ENCODE peak calls at places on chromosome 15, in four cellular contexts. M, S, W and X are unnamed samples.

GRCh38 chr15:25245801-25246622 is 192.8 kb downstream of the UBE3A start:
- DNase-seq in M (peak), S (no peak), W (no peak), X (no peak)

GRCh38 chr15:42069025-42069424 is 25.3 kb downstream of the PLA2G4D start:
- DNase-seq in M (peak), S (no peak), W (no peak), X (no peak)

GRCh38 chr15:97981058-97981457 is 20.6 kb downstream of the ARRDC4 start:
- DNase-seq in W (no peak), M (no peak), S (no peak), X (no peak)

GRCh38 chr15:74799843-74800558 is 12.6 kb upstream of the LMAN1L start:
- DNase-seq in W (peak), S (peak), M (peak), X (peak)

GRCh38 chr15:74420193-74420905 is 13.4 kb downstream of the SEMA7A start:
- DNase-seq in S (no peak), W (no peak), M (no peak), X (no peak)

GRCh38 chr15:83107841-83108181 is 366 bp downstream of the TM6SF1 start:
- DNase-seq in S (no peak), W (no peak), M (no peak), X (no peak)

GRCh38 chr15:71747128-71748083 is 62.9 kb upstream of the NR2E3 start:
- DNase-seq in S (peak), M (no peak), W (peak), X (no peak)

GRCh38 chr15:69459063-69459462 is 6.4 kb downstream of the RPLP1 start:
- DNase-seq in W (no peak), M (no peak), S (no peak), X (no peak)

GRCh38 chr15:89665449-89666146 is 10.3 kb upstream of the KIF7 start:
- DNase-seq in S (peak), W (peak), M (peak), X (peak)

GRCh38 chr15:70795311-70795665 is 31.9 kb upstream of the UACA start:
- DNase-seq in M (no peak), W (peak), S (peak), X (peak)

GRCh38 chr15:41847206-41847605 is 8.6 kb downstream of the PLA2G4B start:
- DNase-seq in W (no peak), S (no peak), M (no peak), X (no peak)

GRCh38 chr15:80773122-80773551 is 6.0 kb upstream of the CEMIP start:
- DNase-seq in M (no peak), W (peak), S (no peak), X (no peak)

GRCh38 chr15:31270767-31271166 is 55.9 kb upstream of the KLF13 start:
- DNase-seq in W (no peak), S (no peak), M (peak), X (no peak)

GRCh38 chr15:77543159-77543882 is 89.4 kb downstream of the LINGO1 start:
- DNase-seq in M (peak), W (peak), S (peak), X (peak)
- H4K8ac ChIP-seq in M (no peak), W (peak), S (peak), X (peak)

DNA sequence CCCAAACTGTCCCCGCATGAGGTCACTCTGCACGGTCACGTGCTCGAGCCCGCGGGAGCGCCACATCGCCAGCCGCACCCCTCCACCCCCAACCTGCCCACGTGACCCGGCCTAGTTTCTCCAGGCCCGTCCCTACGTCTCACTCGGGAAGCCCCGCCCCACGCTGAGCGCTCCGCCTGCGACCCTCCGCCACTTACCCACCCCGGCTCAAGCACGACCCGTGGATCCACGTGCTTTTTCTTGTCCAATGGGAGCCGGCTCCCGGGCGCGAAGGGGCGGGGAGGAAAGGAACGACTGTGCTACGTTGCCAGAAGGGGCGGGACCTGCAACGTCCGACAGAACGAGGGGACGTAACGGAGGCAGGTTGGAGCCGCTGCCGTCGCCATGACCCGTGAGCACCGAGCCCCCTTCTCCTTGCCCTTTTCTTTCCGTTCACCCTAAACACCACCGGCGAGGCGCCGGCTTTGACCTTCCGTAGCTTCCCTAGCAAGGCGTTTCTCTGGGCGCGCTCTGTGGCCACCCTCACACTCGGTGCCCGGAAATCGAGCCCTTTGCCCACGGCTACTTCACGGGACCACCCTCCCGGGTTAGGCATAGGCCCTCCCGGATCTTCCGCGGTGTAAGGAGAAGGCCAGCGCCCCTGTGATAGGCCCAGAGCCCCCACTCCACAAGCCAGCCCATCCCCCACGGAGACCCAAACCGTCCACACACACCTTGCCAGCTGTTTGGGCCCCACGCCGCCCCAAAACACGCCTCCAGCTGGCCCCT is at the start of gene SERF2:
- DNase-seq in M (peak), W (peak), S (peak), X (peak)
- H3K14ac ChIP-seq in M (peak), W (peak), S (peak), X (peak)

DNA sequence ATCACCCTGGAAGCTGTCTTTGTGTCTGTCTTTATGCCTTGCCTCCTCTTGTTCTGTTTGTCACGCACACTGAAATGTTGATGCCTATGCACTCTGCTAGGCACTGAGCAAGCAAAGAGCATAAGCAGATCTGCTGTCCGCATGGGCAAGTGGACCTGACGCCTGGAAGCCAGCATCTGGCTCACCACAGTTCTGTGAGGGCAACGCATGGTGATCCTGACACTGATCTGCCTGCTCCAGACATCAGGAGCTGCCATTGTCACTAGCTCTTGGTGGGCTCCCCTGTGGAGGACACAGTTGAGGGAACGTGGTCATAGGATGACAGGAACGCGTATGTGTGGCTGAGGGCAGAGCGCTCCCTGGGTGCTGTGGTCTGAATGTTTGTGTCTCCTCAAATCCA is 234.6 kb downstream of the ADAMTS17 start:
- DNase-seq in W (no peak), M (no peak), S (no peak), X (no peak)
- H4K8ac ChIP-seq in W (no peak), M (no peak), S (peak), X (no peak)

DNA sequence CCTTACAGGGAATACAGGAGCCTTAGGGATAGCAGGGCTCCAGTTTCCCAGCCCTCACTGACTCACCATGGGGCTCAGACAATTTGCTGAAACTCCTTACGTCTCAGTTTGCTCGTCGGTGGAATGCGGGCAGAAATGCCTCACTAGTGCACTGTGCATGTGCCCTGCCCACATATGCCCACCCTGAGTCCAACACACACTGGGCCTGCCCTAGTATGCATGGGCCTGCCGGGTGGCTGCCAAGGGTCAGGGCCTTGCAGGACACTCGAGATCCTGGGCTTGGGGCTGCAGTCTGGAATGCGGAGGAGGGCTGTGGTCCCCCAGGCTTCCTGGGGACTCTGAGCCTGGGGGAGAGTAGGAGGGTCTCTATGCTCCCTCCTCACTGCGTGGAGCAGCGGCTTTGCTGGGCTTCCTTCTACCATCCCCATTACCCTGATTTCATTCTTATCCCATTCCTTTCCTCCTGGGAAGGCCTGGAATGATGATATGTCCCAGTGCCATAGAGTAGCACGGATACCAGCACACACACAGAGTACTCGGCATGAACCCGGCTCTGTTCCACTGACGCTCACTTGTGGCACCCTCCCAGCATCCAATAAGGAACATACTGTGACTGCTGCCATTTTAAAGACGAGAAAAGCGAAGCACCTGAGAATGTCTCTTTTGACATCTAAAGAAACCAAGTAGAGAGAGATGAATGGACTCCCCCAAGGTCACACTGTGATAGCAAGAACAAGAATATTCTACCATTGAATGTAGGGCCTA is 124.2 kb downstream of the ASB7 start:
- DNase-seq in M (peak), W (peak), S (no peak), X (peak)
- H3K14ac ChIP-seq in M (no peak), W (peak), S (peak), X (no peak)

DNA sequence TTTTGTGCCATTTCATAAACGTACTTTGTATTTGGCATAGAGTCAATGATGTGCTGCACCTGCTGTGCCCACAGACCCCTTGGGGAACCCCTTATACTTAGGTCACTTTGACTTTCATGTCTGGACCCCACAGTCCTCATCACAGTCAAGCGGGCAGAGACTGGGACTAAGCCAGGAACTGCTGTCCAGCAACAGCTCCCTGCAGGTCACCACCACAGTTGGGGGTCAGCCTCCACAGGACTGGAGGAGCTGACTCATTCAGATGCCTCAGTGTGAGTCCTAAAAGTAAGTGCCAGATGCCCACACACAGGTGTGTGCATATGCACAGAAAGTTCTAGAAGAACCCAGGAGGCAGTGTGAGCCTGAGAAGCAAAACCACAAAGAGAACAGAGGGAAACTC is 339.8 kb downstream of the GABRB3 start:
- DNase-seq in M (no peak), W (no peak), S (no peak), X (no peak)
- H4K8ac ChIP-seq in M (no peak), W (no peak), S (no peak), X (no peak)

GRCh38 chr15:28098766-28099554 is at the start of gene OCA2:
- DNase-seq in W (peak), M (peak), S (peak), X (peak)
- H3K14ac ChIP-seq in W (no peak), M (no peak), S (no peak), X (no peak)

GRCh38 chr15:45647828-45648227 is 13.0 kb downstream of the SQOR start:
- DNase-seq in W (no peak), S (no peak), M (no peak), X (no peak)
- H4K8ac ChIP-seq in W (no peak), S (no peak), M (no peak), X (no peak)

GRCh38 chr15:67937153-67937761 is 97.4 kb upstream of the RNU6-1 start:
- DNase-seq in M (peak), W (no peak), S (no peak), X (no peak)
- H3K14ac ChIP-seq in M (no peak), W (no peak), S (no peak), X (no peak)